ENCODE peak calls at places on chromosomes 1 and 21, in six cellular contexts. Y is astrocyte of the spinal cord; L is right cardiac atrium; K is choroid plexus epithelial cell; A is stimulated activated CD4-positive, alpha-beta T cell treated with anti-CD3 and anti-CD28 coated beads, Interleukin-1b, Interleukin-23, amount 100 ng/mL, for 48 hours; N is kidney. M is an unnamed sample.

GRCh38 chr1:204651843-204652421 is 33.6 kb downstream of the LRRN2 start:
- DNase-seq in Y (no peak), L (no peak), K (no peak), A (no peak), N (no peak), M (no peak)

GRCh38 chr1:39954870-39955546 is at the start of gene MFSD2A:
- DNase-seq in Y (peak; percentile 86), L (peak; percentile 97), K (peak; percentile 90), A (peak; percentile 93), N (peak; percentile 96), M (peak; percentile 96)

GRCh38 chr1:37629726-37630425 is 4.8 kb downstream of the RSPO1 start:
- DNase-seq in Y (no peak), L (no peak), K (no peak), A (no peak), N (no peak), M (no peak)

GRCh38 chr1:243246916-243247315 is 8.2 kb downstream of the CEP170 start:
- DNase-seq in Y (peak; percentile 72), L (no peak), K (no peak), A (no peak), N (no peak), M (peak; percentile 51)

GRCh38 chr1:203692565-203693470 is 66.2 kb downstream of the ATP2B4 start:
- DNase-seq in Y (peak; percentile 97), L (peak; percentile 92), K (peak; percentile 97), A (no peak), N (peak; percentile 95), M (peak; percentile 96)

GRCh38 chr1:50099654-50100053 is 9.1 kb upstream of the ELAVL4 start:
- DNase-seq in Y (no peak), L (no peak), K (no peak), A (no peak), N (no peak), M (no peak)

GRCh38 chr1:224707849-224708725 is 92.0 kb downstream of the CNIH3 start:
- DNase-seq in Y (peak; percentile 75), L (no peak), K (peak; percentile 49), A (no peak), N (no peak), M (peak; percentile 74)

GRCh38 chr1:39701092-39701460 is 9.8 kb upstream of the HPCAL4 start:
- DNase-seq in Y (peak; percentile 46), L (peak; percentile 77), K (peak; percentile 91), A (no peak), N (no peak), M (peak; percentile 89)

GRCh38 chr1:90715334-90715733 is 1.8 kb downstream of the BARHL2 start:
- DNase-seq in Y (no peak), L (no peak), K (no peak), A (no peak), N (no peak), M (no peak)

GRCh38 chr1:86504895-86505625 is 36.3 kb downstream of the CLCA1 start:
- DNase-seq in Y (no peak), L (no peak), K (peak; percentile 8), A (no peak), N (no peak), M (no peak)

GRCh38 chr1:234570336-234570735 is 39.6 kb downstream of the IRF2BP2 start:
- DNase-seq in Y (no peak), L (no peak), K (no peak), A (no peak), N (no peak), M (no peak)

GRCh38 chr1:221435510-221435909 is 306.4 kb downstream of the DUSP10 start:
- DNase-seq in Y (peak; percentile 79), L (no peak), K (peak; percentile 85), A (no peak), N (no peak), M (peak; percentile 67)

GRCh38 chr1:24120965-24121364 is 9.0 kb upstream of the MYOM3 start:
- DNase-seq in Y (no peak), L (no peak), K (peak; percentile 57), A (no peak), N (peak; percentile 32), M (no peak)

GRCh38 chr1:30194741-30195423 is 528.5 kb downstream of the MATN1 start:
- DNase-seq in Y (no peak), L (no peak), K (no peak), A (no peak), N (no peak), M (no peak)

GRCh38 chr1:107449326-107449725 is 308.5 kb downstream of the NTNG1 start:
- DNase-seq in Y (no peak), L (no peak), K (no peak), A (no peak), N (no peak), M (no peak)

GRCh38 chr1:65284229-65284628 is 25.1 kb upstream of the DNAJC6 start:
- DNase-seq in Y (no peak), L (no peak), K (no peak), A (no peak), N (no peak), M (no peak)

GRCh38 chr1:83593073-83593472 is 405.9 kb downstream of the TTLL7 start:
- DNase-seq in Y (no peak), L (no peak), K (no peak), A (no peak), N (no peak), M (no peak)

GRCh38 chr1:81377406-81377805 is 423.3 kb upstream of the ADGRL2 start:
- DNase-seq in Y (no peak), L (no peak), K (no peak), A (no peak), N (no peak), M (no peak)

GRCh38 chr21:34018910-34019309 is 54.5 kb upstream of the MRPS6 start:
- DNase-seq in Y (no peak), L (no peak), K (no peak), A (no peak), N (no peak), M (no peak)

GRCh38 chr1:68378296-68379084 is 71.3 kb downstream of the RPE65 start:
- DNase-seq in Y (peak; percentile 40), L (no peak), K (peak; percentile 29), A (no peak), N (no peak), M (no peak)

M was measured in astrocyte of the hippocampus.